ENCODE peak calls at places on chromosomes 11 and 22, in four cellular contexts. M, S, A and P are unnamed samples.
A peak's percentile ranks its signal among the peaks of the same experiment; 100 is the strongest.

GRCh38 chr11:13238879-13239514 is 38.6 kb upstream of the BMAL1 start:
- DNase-seq in S (no peak), A (no peak), M (no peak), P (peak; percentile 45)

GRCh38 chr11:79956061-79956460 is 515.2 kb upstream of the TENM4 start:
- DNase-seq in A (no peak), S (no peak), M (no peak), P (no peak)

GRCh38 chr11:2270322-2271076 is at the start of gene ASCL2:
- DNase-seq in A (peak; percentile 15), S (no peak), M (no peak), P (no peak)

GRCh38 chr22:29710922-29711593 is 8.7 kb upstream of the CABP7 start:
- DNase-seq in S (no peak), M (no peak), A (no peak), P (no peak)

GRCh38 chr11:34654491-34655334 is 33.8 kb downstream of the EHF start:
- DNase-seq in S (no peak), M (no peak), A (peak; percentile 71), P (no peak)

GRCh38 chr22:30324008-30324730 is 2.6 kb downstream of the TBC1D10A start:
- DNase-seq in M (no peak), S (no peak), A (no peak), P (no peak)

GRCh38 chr11:8063319-8063718 is 17.7 kb upstream of the TUB start:
- DNase-seq in A (no peak), S (no peak), M (no peak), P (no peak)

GRCh38 chr11:100847696-100848216 is 160.7 kb downstream of the ARHGAP42 start:
- DNase-seq in S (no peak), A (no peak), M (no peak), P (no peak)

GRCh38 chr22:46043816-46044717 is 67.1 kb upstream of the WNT7B start:
- DNase-seq in M (no peak), S (no peak), A (peak; percentile 70), P (no peak)

GRCh38 chr11:3855808-3856491 is 486 bp downstream of the STIM1 start:
- DNase-seq in M (no peak), S (no peak), A (peak; percentile 50), P (no peak)

GRCh38 chr11:117437041-117437790 is 109.6 kb downstream of the CEP164 start:
- DNase-seq in A (no peak), M (no peak), S (no peak), P (no peak)

GRCh38 chr11:2794419-2794795 is 91.2 kb downstream of the CDKN1C start:
- DNase-seq in A (no peak), M (no peak), S (no peak), P (no peak)

GRCh38 chr11:82577246-82577645 is 156.4 kb downstream of the FAM181B start:
- DNase-seq in M (no peak), A (no peak), S (no peak), P (no peak)

GRCh38 chr11:80024119-80024518 is 583.3 kb upstream of the TENM4 start:
- DNase-seq in A (no peak), S (no peak), M (no peak), P (no peak)

GRCh38 chr11:43942651-43943356 is 367 bp downstream of the C11orf96 start:
- DNase-seq in S (no peak), A (no peak), M (no peak), P (no peak)

GRCh38 chr11:37449146-37449545 is 851.1 kb upstream of the RAG2 start:
- DNase-seq in M (no peak), A (peak; percentile 66), S (peak; percentile 44), P (peak; percentile 4)

GRCh38 chr11:102421262-102421661 is 31.3 kb downstream of the TMEM123 start:
- DNase-seq in M (no peak), S (no peak), A (no peak), P (no peak)

GRCh38 chr22:25970996-25971811 is 198.1 kb upstream of the SEZ6L start:
- DNase-seq in M (no peak), A (no peak), S (peak; percentile 85), P (peak; percentile 35)

GRCh38 chr11:79237676-79238075 is 203.2 kb downstream of the TENM4 start:
- DNase-seq in S (no peak), A (no peak), M (no peak), P (no peak)

GRCh38 chr11:57680552-57680874 is 12.6 kb downstream of the ZDHHC5 start:
- DNase-seq in M (no peak), S (no peak), A (peak; percentile 73), P (no peak)

GRCh38 chr11:19829109-19829790 is 116.6 kb downstream of the NAV2 start:
- DNase-seq in A (peak; percentile 87), S (no peak), M (no peak), P (no peak)

GRCh38 chr22:32106930-32107329 is 52.2 kb downstream of the C22orf42 start:
- DNase-seq in A (peak; percentile 39), S (peak; percentile 6), M (no peak), P (peak; percentile 33)

GRCh38 chr11:55714982-55715888 is 53.2 kb downstream of the OR4C6 start:
- DNase-seq in M (no peak), A (no peak), S (peak; percentile 50), P (no peak)

GRCh38 chr11:33532720-33533119 is 167.9 kb downstream of the C11orf91 start:
- DNase-seq in A (no peak), S (no peak), M (no peak), P (no peak)

GRCh38 chr11:78886616-78887015 is 312.0 kb upstream of the NARS2 start:
- DNase-seq in S (no peak), A (peak; percentile 81), M (no peak), P (no peak)

GRCh38 chr11:72773291-72773690 is 20.6 kb downstream of the STARD10 start:
- DNase-seq in M (no peak), S (no peak), A (peak; percentile 77), P (no peak)

GRCh38 chr11:126637800-126638175 is 282.3 kb downstream of the ST3GAL4 start:
- DNase-seq in S (no peak), M (no peak), A (no peak), P (no peak)

GRCh38 chr11:34068098-34068497 is 16.6 kb downstream of the CAPRIN1 start:
- DNase-seq in M (no peak), S (no peak), A (peak; percentile 29), P (no peak)

GRCh38 chr11:110160016-110160415 is 66.8 kb downstream of the ZC3H12C start:
- DNase-seq in M (no peak), A (no peak), S (no peak), P (no peak)

GRCh38 chr22:50601669-50602337 is 1.2 kb downstream of the MAPK8IP2 start:
- DNase-seq in M (no peak), S (no peak), A (no peak), P (no peak)

GRCh38 chr11:45333506-45333971 is 47.4 kb upstream of the SYT13 start:
- DNase-seq in S (no peak), M (no peak), A (no peak), P (no peak)

GRCh38 chr22:24367841-24368240 is 59.6 kb upstream of the ADORA2A start:
- DNase-seq in A (no peak), M (no peak), S (no peak), P (no peak)

DNA sequence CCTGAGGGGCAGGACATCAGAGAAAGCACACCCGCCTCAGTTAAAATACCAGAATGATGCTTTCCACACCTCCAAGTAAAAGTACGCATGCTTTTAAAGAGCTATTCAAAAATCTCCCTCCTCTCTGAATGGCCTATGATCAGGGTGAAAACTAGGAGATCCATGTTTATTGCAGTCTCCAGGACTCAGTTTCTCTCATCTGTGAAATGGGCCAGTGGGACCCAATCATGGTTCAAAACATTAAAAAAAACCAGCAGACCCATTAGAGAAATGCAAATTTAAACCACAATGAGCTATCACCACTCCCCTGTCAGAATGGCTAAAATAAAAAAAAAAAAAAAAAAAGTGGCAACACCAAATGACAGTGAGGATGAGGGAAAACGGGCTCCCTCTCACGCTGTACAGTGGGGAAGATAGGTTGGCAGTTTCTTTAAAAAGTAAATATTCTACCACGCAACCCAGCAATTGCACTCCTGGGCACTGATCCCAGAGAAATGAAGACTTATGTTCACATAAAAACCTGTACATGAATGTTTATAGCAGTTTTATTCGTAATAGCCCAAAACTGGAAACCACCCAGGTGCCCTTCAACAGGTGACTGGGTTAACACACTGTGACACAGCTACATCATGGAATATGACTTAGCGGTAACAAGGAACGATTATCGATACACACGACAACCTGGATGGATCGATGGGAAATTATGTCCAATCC is 242.7 kb downstream of the MN1 start:
- DNase-seq in M (no peak), A (no peak), S (no peak), P (no peak)
- H3K4me1 ChIP-seq in M (no peaks in the 10 kb centered on the region), A (no peaks in the 10 kb centered on the region), S (peaks cover 5% of the 10 kb centered on the region), P (peaks cover 1% of the 10 kb centered on the region)

DNA sequence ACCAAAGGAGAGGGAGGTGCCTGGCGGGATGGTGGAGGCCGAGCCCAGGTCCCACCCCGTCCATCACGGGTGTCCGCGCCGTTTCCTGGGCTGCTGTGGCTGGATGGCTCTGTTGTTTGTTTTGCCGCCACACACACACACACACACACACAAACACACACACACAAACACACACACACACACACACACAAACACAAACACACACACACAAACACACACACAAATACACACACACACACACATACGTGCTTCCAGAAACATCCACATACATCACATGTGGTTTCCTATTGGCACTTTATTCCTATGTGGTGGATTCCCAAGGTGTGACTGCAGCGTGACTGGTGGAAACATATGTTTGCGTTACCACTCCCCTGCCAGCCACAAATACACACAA is 356.9 kb downstream of the BRD1 start:
- DNase-seq in A (no peak), S (no peak), M (no peak), P (no peak)
- H3K9me3 ChIP-seq in A (peaks cover 40% of the 10 kb centered on the region), S (no peaks in the 10 kb centered on the region), M (no peaks in the 10 kb centered on the region), P (peaks cover 24% of the 10 kb centered on the region)

DNA sequence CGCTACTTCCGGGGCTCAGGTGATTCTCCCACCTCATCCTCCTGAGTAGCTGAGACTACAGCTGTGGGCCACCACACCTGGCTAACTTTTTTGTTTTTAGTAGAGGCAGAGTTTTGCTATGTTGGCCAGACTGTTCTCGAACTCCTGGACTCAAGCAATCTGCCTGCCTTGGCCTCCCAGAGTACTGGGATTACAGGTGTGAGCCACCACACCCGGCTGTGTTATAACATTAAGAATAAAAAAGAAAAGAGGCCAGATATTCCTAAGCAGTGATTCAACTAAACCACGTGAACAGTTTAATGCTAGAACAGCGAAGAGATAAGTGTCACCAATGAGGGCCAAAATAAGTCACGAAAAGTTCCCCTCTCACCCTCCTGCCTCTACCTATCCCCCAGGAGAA is 3.7 kb downstream of the PRDM10 start:
- DNase-seq in M (no peak), S (no peak), A (no peak), P (no peak)
- H3K4me1 ChIP-seq in M (peaks cover 11% of the 10 kb centered on the region), S (no peaks in the 10 kb centered on the region), A (peaks cover 14% of the 10 kb centered on the region), P (no peaks in the 10 kb centered on the region)

GRCh38 chr11:27248430-27249207 is 114.4 kb downstream of the CCDC34 start:
- DNase-seq in S (no peak), M (no peak), A (no peak), P (peak; percentile 5)
- H3K9me3 ChIP-seq in S (no peaks in the 10 kb centered on the region), M (no peaks in the 10 kb centered on the region), A (no peaks in the 10 kb centered on the region), P (no peaks in the 10 kb centered on the region)

GRCh38 chr11:119904636-119905035 is 175.6 kb upstream of the NECTIN1 start:
- DNase-seq in A (no peak), M (no peak), S (no peak), P (no peak)
- H3K4me1 ChIP-seq in A (no peaks in the 10 kb centered on the region), M (peaks cover 23% of the 10 kb centered on the region), S (peaks cover 2% of the 10 kb centered on the region), P (peaks cover 4% of the 10 kb centered on the region)

GRCh38 chr11:99277281-99277680 is 256.5 kb downstream of the CNTN5 start:
- DNase-seq in A (no peak), S (no peak), M (no peak), P (no peak)
- H3K9me3 ChIP-seq in A (no peaks in the 10 kb centered on the region), S (no peaks in the 10 kb centered on the region), M (no peaks in the 10 kb centered on the region), P (no peaks in the 10 kb centered on the region)

GRCh38 chr22:44309647-44310046 is 3.1 kb downstream of the SHISAL1 start:
- DNase-seq in M (no peak), A (no peak), S (no peak), P (no peak)
- H3K4me1 ChIP-seq in M (peaks cover 52% of the 10 kb centered on the region), A (peaks cover 24% of the 10 kb centered on the region), S (peaks cover 18% of the 10 kb centered on the region), P (peaks cover 2% of the 10 kb centered on the region)